ENCODE peak calls at places on chromosomes 1 and 21, in seven cellular contexts. F is left ventricle myocardium inferior; U is H54; Z is stimulated activated CD4-positive, alpha-beta T cell treated with anti-CD3 and anti-CD28 coated beads, Interleukin-15, amount 100 ng/mL, for 24 hours; T is KG1; Q is sigmoid colon; I is foreskin keratinocyte. G is an unnamed sample.

GRCh38 chr1:55071477-55071876 is 32.1 kb downstream of the PCSK9 start:
- DNase-seq in Q (no peak), F (no peak), I (peak), Z (no peak), U (peak), T (no peak), G (no peak)

GRCh38 chr1:21944261-21945074 is 7.4 kb upstream of the HSPG2 start:
- DNase-seq in T (no peak), I (peak), U (no peak), Q (no peak), F (no peak), Z (no peak), G (no peak)

GRCh38 chr21:45869121-45870007 is 112.2 kb upstream of the COL6A1 start:
- DNase-seq in Q (peak), F (no peak), I (peak), U (peak), T (no peak), Z (no peak), G (no peak)

GRCh38 chr1:94875794-94876193 is 51.1 kb downstream of the CNN3 start:
- DNase-seq in Z (no peak), I (peak), Q (no peak), U (no peak), F (no peak), T (no peak), G (no peak)

GRCh38 chr1:39900662-39901485 is 843 bp downstream of the MYCL start:
- DNase-seq in Z (peak), I (no peak), Q (no peak), T (no peak), F (peak), U (no peak), G (peak)

GRCh38 chr21:18772404-18772803 is 368.8 kb upstream of the TMPRSS15 start:
- DNase-seq in I (peak), T (no peak), Z (no peak), Q (no peak), F (no peak), U (no peak), G (no peak)

GRCh38 chr1:20634594-20635084 is 1.4 kb downstream of the PINK1 start:
- DNase-seq in Q (no peak), F (no peak), I (peak), Z (peak), U (no peak), T (peak), G (no peak)

GRCh38 chr1:84851839-84852238 is 41.2 kb downstream of the LPAR3 start:
- DNase-seq in I (peak), F (no peak), Z (no peak), U (peak), T (no peak), Q (no peak), G (no peak)

GRCh38 chr1:933603-933940 is 9.8 kb downstream of the SAMD11 start:
- DNase-seq in F (no peak), Q (no peak), Z (no peak), I (no peak), U (no peak), T (no peak), G (no peak)

GRCh38 chr1:154895779-154896178 is 25.7 kb upstream of the KCNN3 start:
- DNase-seq in I (no peak), Z (no peak), F (no peak), T (no peak), U (no peak), Q (no peak), G (no peak)

GRCh38 chr1:222786107-222786506 is 28.7 kb upstream of the DISP1 start:
- DNase-seq in Q (no peak), T (no peak), Z (no peak), U (no peak), F (no peak), I (peak), G (no peak)

GRCh38 chr1:248590055-248590454 is 7.4 kb downstream of the OR2T10 start:
- DNase-seq in Z (no peak), Q (no peak), F (no peak), U (no peak), T (no peak), I (no peak), G (no peak)

GRCh38 chr21:44785620-44786344 is 15.8 kb downstream of the UBE2G2 start:
- DNase-seq in T (no peak), I (no peak), Z (no peak), F (no peak), U (no peak), Q (no peak), G (no peak)

GRCh38 chr1:169109561-169110134 is 3.2 kb downstream of the ATP1B1 start:
- DNase-seq in F (peak), Q (peak), I (peak), U (peak), Z (no peak), T (no peak), G (no peak)

GRCh38 chr1:33393991-33394390 is 36.9 kb downstream of the PHC2 start:
- DNase-seq in F (no peak), T (no peak), I (no peak), Q (no peak), Z (no peak), U (no peak), G (no peak)

GRCh38 chr1:64969305-64970066 is 3.1 kb upstream of the JAK1 start:
- DNase-seq in Q (no peak), F (no peak), U (no peak), I (no peak), T (no peak), Z (no peak), G (no peak)

GRCh38 chr1:115076384-115076906 is 12.9 kb downstream of the TSPAN2 start:
- DNase-seq in U (no peak), Z (no peak), F (no peak), Q (no peak), I (no peak), T (no peak), G (no peak)

GRCh38 chr1:98460136-98460535 is 201.4 kb upstream of the SNX7 start:
- DNase-seq in F (no peak), Z (no peak), U (no peak), T (no peak), Q (no peak), I (no peak), G (no peak)

GRCh38 chr1:109163549-109163948 is 49.6 kb downstream of the ELAPOR1 start:
- DNase-seq in T (no peak), Z (no peak), Q (no peak), F (no peak), U (no peak), I (no peak), G (no peak)

GRCh38 chr1:41006942-41007865 is 14.3 kb downstream of the SLFNL1 start:
- DNase-seq in Q (no peak), F (no peak), T (no peak), U (no peak), Z (no peak), I (peak), G (no peak)

GRCh38 chr1:194865367-194865766 is 1679.0 kb upstream of the B3GALT2 start:
- DNase-seq in T (no peak), I (no peak), U (no peak), Q (no peak), Z (no peak), F (no peak), G (no peak)

GRCh38 chr21:41559658-41560599 is 52.0 kb upstream of the TMPRSS2 start:
- DNase-seq in F (no peak), Q (no peak), T (no peak), I (peak), Z (no peak), U (no peak), G (peak)

GRCh38 chr1:19371226-19372135 is 59.4 kb downstream of the SLC66A1 start:
- DNase-seq in Q (no peak), I (no peak), F (no peak), Z (no peak), U (no peak), T (no peak), G (no peak)

GRCh38 chr1:111199881-111200801 is at the start of gene DENND2D:
- DNase-seq in F (peak), Q (peak), Z (peak), T (no peak), I (no peak), U (no peak), G (no peak)

GRCh38 chr1:9040659-9041030 is 14.4 kb upstream of the SLC2A7 start:
- DNase-seq in F (no peak), Q (no peak), Z (no peak), I (no peak), U (no peak), T (no peak), G (no peak)

G was measured in osteocyte.